ENCODE peak calls at places on chromosomes 6 and 20, in eight cellular contexts. One of them, this sample, is unnamed.

GRCh38 chr6:27795697-27796494 is 116.3 kb downstream of the OR2B2 start:
- DNase-seq in activated naive CD8-positive, alpha-beta T cell treated with anti-CD3 and anti-CD28 coated beads, Interleukin-2, amount 50 U/mL, for 24 hours: peak
- DNase-seq in B cell: peak
- DNase-seq in RWPE1: peak
- DNase-seq in EH: peak
- DNase-seq in tibial nerve: peak
- DNase-seq in heart right ventricle: peak
- DNase-seq in AML-193: peak
- DNase-seq in this sample: peak

GRCh38 chr6:25882066-25882496 is 8.0 kb upstream of the SLC17A3 start:
- DNase-seq in activated naive CD8-positive, alpha-beta T cell treated with anti-CD3 and anti-CD28 coated beads, Interleukin-2, amount 50 U/mL, for 24 hours: peak
- DNase-seq in B cell: no peak
- DNase-seq in RWPE1: no peak
- DNase-seq in EH: no peak
- DNase-seq in tibial nerve: no peak
- DNase-seq in heart right ventricle: peak
- DNase-seq in AML-193: peak
- DNase-seq in this sample: no peak

GRCh38 chr6:140366991-140367390 is 992.5 kb upstream of the CITED2 start:
- DNase-seq in activated naive CD8-positive, alpha-beta T cell treated with anti-CD3 and anti-CD28 coated beads, Interleukin-2, amount 50 U/mL, for 24 hours: no peak
- DNase-seq in B cell: no peak
- DNase-seq in RWPE1: peak
- DNase-seq in EH: peak
- DNase-seq in tibial nerve: no peak
- DNase-seq in heart right ventricle: no peak
- DNase-seq in AML-193: no peak
- DNase-seq in this sample: no peak

GRCh38 chr6:83873869-83874268 is 14.4 kb downstream of the CYB5R4 start:
- DNase-seq in activated naive CD8-positive, alpha-beta T cell treated with anti-CD3 and anti-CD28 coated beads, Interleukin-2, amount 50 U/mL, for 24 hours: no peak
- DNase-seq in B cell: no peak
- DNase-seq in RWPE1: no peak
- DNase-seq in EH: no peak
- DNase-seq in tibial nerve: no peak
- DNase-seq in heart right ventricle: no peak
- DNase-seq in AML-193: peak
- DNase-seq in this sample: no peak

GRCh38 chr6:7512320-7512719 is 29.2 kb upstream of the DSP start:
- DNase-seq in activated naive CD8-positive, alpha-beta T cell treated with anti-CD3 and anti-CD28 coated beads, Interleukin-2, amount 50 U/mL, for 24 hours: no peak
- DNase-seq in B cell: no peak
- DNase-seq in RWPE1: no peak
- DNase-seq in EH: no peak
- DNase-seq in tibial nerve: no peak
- DNase-seq in heart right ventricle: no peak
- DNase-seq in AML-193: no peak
- DNase-seq in this sample: no peak

GRCh38 chr6:37624606-37625574 is 72.8 kb downstream of the MDGA1 start:
- DNase-seq in activated naive CD8-positive, alpha-beta T cell treated with anti-CD3 and anti-CD28 coated beads, Interleukin-2, amount 50 U/mL, for 24 hours: peak
- DNase-seq in B cell: no peak
- DNase-seq in RWPE1: peak
- DNase-seq in EH: peak
- DNase-seq in tibial nerve: no peak
- DNase-seq in heart right ventricle: peak
- DNase-seq in AML-193: no peak
- DNase-seq in this sample: no peak

GRCh38 chr20:61535091-61535490 is 283.0 kb downstream of the CDH4 start:
- DNase-seq in activated naive CD8-positive, alpha-beta T cell treated with anti-CD3 and anti-CD28 coated beads, Interleukin-2, amount 50 U/mL, for 24 hours: no peak
- DNase-seq in B cell: no peak
- DNase-seq in RWPE1: no peak
- DNase-seq in EH: no peak
- DNase-seq in tibial nerve: no peak
- DNase-seq in heart right ventricle: no peak
- DNase-seq in AML-193: no peak
- DNase-seq in this sample: no peak

GRCh38 chr6:160248538-160248937 is 10.1 kb downstream of the SLC22A2 start:
- DNase-seq in activated naive CD8-positive, alpha-beta T cell treated with anti-CD3 and anti-CD28 coated beads, Interleukin-2, amount 50 U/mL, for 24 hours: no peak
- DNase-seq in B cell: no peak
- DNase-seq in RWPE1: peak
- DNase-seq in EH: no peak
- DNase-seq in tibial nerve: no peak
- DNase-seq in heart right ventricle: no peak
- DNase-seq in AML-193: no peak
- DNase-seq in this sample: no peak

GRCh38 chr6:22062807-22063408 is 233.9 kb downstream of the PRL start:
- DNase-seq in activated naive CD8-positive, alpha-beta T cell treated with anti-CD3 and anti-CD28 coated beads, Interleukin-2, amount 50 U/mL, for 24 hours: peak
- DNase-seq in B cell: peak
- DNase-seq in RWPE1: no peak
- DNase-seq in EH: no peak
- DNase-seq in tibial nerve: no peak
- DNase-seq in heart right ventricle: no peak
- DNase-seq in AML-193: no peak
- DNase-seq in this sample: peak

GRCh38 chr20:1830240-1830639 is 65.0 kb upstream of the SIRPA start:
- DNase-seq in activated naive CD8-positive, alpha-beta T cell treated with anti-CD3 and anti-CD28 coated beads, Interleukin-2, amount 50 U/mL, for 24 hours: no peak
- DNase-seq in B cell: no peak
- DNase-seq in RWPE1: peak
- DNase-seq in EH: peak
- DNase-seq in tibial nerve: no peak
- DNase-seq in heart right ventricle: peak
- DNase-seq in AML-193: no peak
- DNase-seq in this sample: no peak

GRCh38 chr6:83127976-83128375 is 60.5 kb downstream of the DOP1A start:
- DNase-seq in activated naive CD8-positive, alpha-beta T cell treated with anti-CD3 and anti-CD28 coated beads, Interleukin-2, amount 50 U/mL, for 24 hours: no peak
- DNase-seq in B cell: no peak
- DNase-seq in RWPE1: no peak
- DNase-seq in EH: peak
- DNase-seq in tibial nerve: no peak
- DNase-seq in heart right ventricle: no peak
- DNase-seq in AML-193: no peak
- DNase-seq in this sample: no peak

GRCh38 chr6:150719099-150719767 is 119.5 kb downstream of the PLEKHG1 start:
- DNase-seq in activated naive CD8-positive, alpha-beta T cell treated with anti-CD3 and anti-CD28 coated beads, Interleukin-2, amount 50 U/mL, for 24 hours: no peak
- DNase-seq in B cell: no peak
- DNase-seq in RWPE1: no peak
- DNase-seq in EH: no peak
- DNase-seq in tibial nerve: no peak
- DNase-seq in heart right ventricle: no peak
- DNase-seq in AML-193: no peak
- DNase-seq in this sample: no peak

GRCh38 chr20:46253391-46253790 is 54.9 kb downstream of the CDH22 start:
- DNase-seq in activated naive CD8-positive, alpha-beta T cell treated with anti-CD3 and anti-CD28 coated beads, Interleukin-2, amount 50 U/mL, for 24 hours: no peak
- DNase-seq in B cell: no peak
- DNase-seq in RWPE1: peak
- DNase-seq in EH: peak
- DNase-seq in tibial nerve: no peak
- DNase-seq in heart right ventricle: no peak
- DNase-seq in AML-193: no peak
- DNase-seq in this sample: no peak

GRCh38 chr6:11434565-11435326 is 102.8 kb upstream of the TMEM170B start:
- DNase-seq in activated naive CD8-positive, alpha-beta T cell treated with anti-CD3 and anti-CD28 coated beads, Interleukin-2, amount 50 U/mL, for 24 hours: no peak
- DNase-seq in B cell: no peak
- DNase-seq in RWPE1: peak
- DNase-seq in EH: peak
- DNase-seq in tibial nerve: peak
- DNase-seq in heart right ventricle: no peak
- DNase-seq in AML-193: peak
- DNase-seq in this sample: no peak

GRCh38 chr20:50138120-50138478 is 15.4 kb downstream of the PEDS1 start:
- DNase-seq in activated naive CD8-positive, alpha-beta T cell treated with anti-CD3 and anti-CD28 coated beads, Interleukin-2, amount 50 U/mL, for 24 hours: no peak
- DNase-seq in B cell: no peak
- DNase-seq in RWPE1: no peak
- DNase-seq in EH: no peak
- DNase-seq in tibial nerve: no peak
- DNase-seq in heart right ventricle: no peak
- DNase-seq in AML-193: no peak
- DNase-seq in this sample: no peak

GRCh38 chr20:20992274-20992673 is 113.9 kb downstream of the LINC00237 start:
- DNase-seq in activated naive CD8-positive, alpha-beta T cell treated with anti-CD3 and anti-CD28 coated beads, Interleukin-2, amount 50 U/mL, for 24 hours: no peak
- DNase-seq in B cell: no peak
- DNase-seq in RWPE1: no peak
- DNase-seq in EH: no peak
- DNase-seq in tibial nerve: no peak
- DNase-seq in heart right ventricle: no peak
- DNase-seq in AML-193: no peak
- DNase-seq in this sample: no peak

GRCh38 chr6:2188856-2189384 is 56.5 kb downstream of the GMDS start:
- DNase-seq in activated naive CD8-positive, alpha-beta T cell treated with anti-CD3 and anti-CD28 coated beads, Interleukin-2, amount 50 U/mL, for 24 hours: no peak
- DNase-seq in B cell: no peak
- DNase-seq in RWPE1: no peak
- DNase-seq in EH: no peak
- DNase-seq in tibial nerve: no peak
- DNase-seq in heart right ventricle: no peak
- DNase-seq in AML-193: no peak
- DNase-seq in this sample: no peak

GRCh38 chr20:44097521-44098255 is 89.3 kb downstream of the JPH2 start:
- DNase-seq in activated naive CD8-positive, alpha-beta T cell treated with anti-CD3 and anti-CD28 coated beads, Interleukin-2, amount 50 U/mL, for 24 hours: no peak
- DNase-seq in B cell: peak
- DNase-seq in RWPE1: no peak
- DNase-seq in EH: no peak
- DNase-seq in tibial nerve: no peak
- DNase-seq in heart right ventricle: no peak
- DNase-seq in AML-193: no peak
- DNase-seq in this sample: no peak

GRCh38 chr6:159249150-159249549 is 80.0 kb downstream of the FNDC1 start:
- DNase-seq in activated naive CD8-positive, alpha-beta T cell treated with anti-CD3 and anti-CD28 coated beads, Interleukin-2, amount 50 U/mL, for 24 hours: no peak
- DNase-seq in B cell: no peak
- DNase-seq in RWPE1: no peak
- DNase-seq in EH: no peak
- DNase-seq in tibial nerve: no peak
- DNase-seq in heart right ventricle: no peak
- DNase-seq in AML-193: no peak
- DNase-seq in this sample: no peak

GRCh38 chr6:116840091-116840490 is 11.2 kb upstream of the GPRC6A start:
- DNase-seq in activated naive CD8-positive, alpha-beta T cell treated with anti-CD3 and anti-CD28 coated beads, Interleukin-2, amount 50 U/mL, for 24 hours: no peak
- DNase-seq in B cell: no peak
- DNase-seq in RWPE1: peak
- DNase-seq in EH: peak
- DNase-seq in tibial nerve: no peak
- DNase-seq in heart right ventricle: no peak
- DNase-seq in AML-193: no peak
- DNase-seq in this sample: no peak

GRCh38 chr20:58177799-58178198 is 50.7 kb downstream of the ANKRD60 start:
- DNase-seq in activated naive CD8-positive, alpha-beta T cell treated with anti-CD3 and anti-CD28 coated beads, Interleukin-2, amount 50 U/mL, for 24 hours: no peak
- DNase-seq in B cell: no peak
- DNase-seq in RWPE1: no peak
- DNase-seq in EH: no peak
- DNase-seq in tibial nerve: no peak
- DNase-seq in heart right ventricle: no peak
- DNase-seq in AML-193: no peak
- DNase-seq in this sample: no peak

GRCh38 chr6:169839898-169840631 is 88.6 kb downstream of the ERMARD start:
- DNase-seq in activated naive CD8-positive, alpha-beta T cell treated with anti-CD3 and anti-CD28 coated beads, Interleukin-2, amount 50 U/mL, for 24 hours: no peak
- DNase-seq in B cell: no peak
- DNase-seq in RWPE1: no peak
- DNase-seq in EH: no peak
- DNase-seq in tibial nerve: no peak
- DNase-seq in heart right ventricle: no peak
- DNase-seq in AML-193: no peak
- DNase-seq in this sample: no peak

GRCh38 chr20:32877507-32877906 is 18.8 kb downstream of the EFCAB8 start:
- DNase-seq in activated naive CD8-positive, alpha-beta T cell treated with anti-CD3 and anti-CD28 coated beads, Interleukin-2, amount 50 U/mL, for 24 hours: no peak
- DNase-seq in B cell: no peak
- DNase-seq in RWPE1: no peak
- DNase-seq in EH: peak
- DNase-seq in tibial nerve: no peak
- DNase-seq in heart right ventricle: no peak
- DNase-seq in AML-193: no peak
- DNase-seq in this sample: no peak

GRCh38 chr6:998551-998950 is 305.6 kb upstream of the EXOC2 start:
- DNase-seq in activated naive CD8-positive, alpha-beta T cell treated with anti-CD3 and anti-CD28 coated beads, Interleukin-2, amount 50 U/mL, for 24 hours: no peak
- DNase-seq in B cell: no peak
- DNase-seq in RWPE1: no peak
- DNase-seq in EH: no peak
- DNase-seq in tibial nerve: no peak
- DNase-seq in heart right ventricle: no peak
- DNase-seq in AML-193: no peak
- DNase-seq in this sample: no peak

GRCh38 chr6:144659202-144659731 is 374.1 kb downstream of the UTRN start:
- DNase-seq in activated naive CD8-positive, alpha-beta T cell treated with anti-CD3 and anti-CD28 coated beads, Interleukin-2, amount 50 U/mL, for 24 hours: no peak
- DNase-seq in B cell: no peak
- DNase-seq in RWPE1: no peak
- DNase-seq in EH: peak
- DNase-seq in tibial nerve: peak
- DNase-seq in heart right ventricle: peak
- DNase-seq in AML-193: peak
- DNase-seq in this sample: no peak

GRCh38 chr20:45039470-45039811 is 61.5 kb downstream of the KCNS1 start:
- DNase-seq in activated naive CD8-positive, alpha-beta T cell treated with anti-CD3 and anti-CD28 coated beads, Interleukin-2, amount 50 U/mL, for 24 hours: no peak
- DNase-seq in B cell: no peak
- DNase-seq in RWPE1: no peak
- DNase-seq in EH: no peak
- DNase-seq in tibial nerve: no peak
- DNase-seq in heart right ventricle: no peak
- DNase-seq in AML-193: peak
- DNase-seq in this sample: no peak

GRCh38 chr6:149694926-149695325 is 23.0 kb downstream of the LATS1 start:
- DNase-seq in activated naive CD8-positive, alpha-beta T cell treated with anti-CD3 and anti-CD28 coated beads, Interleukin-2, amount 50 U/mL, for 24 hours: no peak
- DNase-seq in B cell: no peak
- DNase-seq in RWPE1: no peak
- DNase-seq in EH: no peak
- DNase-seq in tibial nerve: no peak
- DNase-seq in heart right ventricle: no peak
- DNase-seq in AML-193: no peak
- DNase-seq in this sample: no peak

GRCh38 chr6:93789532-93789931 is 370.2 kb upstream of the EPHA7 start:
- DNase-seq in activated naive CD8-positive, alpha-beta T cell treated with anti-CD3 and anti-CD28 coated beads, Interleukin-2, amount 50 U/mL, for 24 hours: no peak
- DNase-seq in B cell: no peak
- DNase-seq in RWPE1: no peak
- DNase-seq in EH: no peak
- DNase-seq in tibial nerve: no peak
- DNase-seq in heart right ventricle: no peak
- DNase-seq in AML-193: no peak
- DNase-seq in this sample: no peak

GRCh38 chr6:40036186-40036585 is 101.9 kb upstream of the MOCS1 start:
- DNase-seq in activated naive CD8-positive, alpha-beta T cell treated with anti-CD3 and anti-CD28 coated beads, Interleukin-2, amount 50 U/mL, for 24 hours: no peak
- DNase-seq in B cell: no peak
- DNase-seq in RWPE1: no peak
- DNase-seq in EH: no peak
- DNase-seq in tibial nerve: no peak
- DNase-seq in heart right ventricle: no peak
- DNase-seq in AML-193: no peak
- DNase-seq in this sample: no peak

GRCh38 chr6:138162104-138162946 is 586 bp downstream of the ARFGEF3 start:
- DNase-seq in activated naive CD8-positive, alpha-beta T cell treated with anti-CD3 and anti-CD28 coated beads, Interleukin-2, amount 50 U/mL, for 24 hours: no peak
- DNase-seq in B cell: no peak
- DNase-seq in RWPE1: no peak
- DNase-seq in EH: peak
- DNase-seq in tibial nerve: no peak
- DNase-seq in heart right ventricle: no peak
- DNase-seq in AML-193: no peak
- DNase-seq in this sample: no peak

GRCh38 chr20:56801991-56802740 is 173.1 kb downstream of the TFAP2C start:
- DNase-seq in activated naive CD8-positive, alpha-beta T cell treated with anti-CD3 and anti-CD28 coated beads, Interleukin-2, amount 50 U/mL, for 24 hours: no peak
- DNase-seq in B cell: no peak
- DNase-seq in RWPE1: no peak
- DNase-seq in EH: peak
- DNase-seq in tibial nerve: no peak
- DNase-seq in heart right ventricle: no peak
- DNase-seq in AML-193: no peak
- DNase-seq in this sample: no peak

GRCh38 chr6:143110572-143110971 is 49.9 kb downstream of the AIG1 start:
- DNase-seq in activated naive CD8-positive, alpha-beta T cell treated with anti-CD3 and anti-CD28 coated beads, Interleukin-2, amount 50 U/mL, for 24 hours: no peak
- DNase-seq in B cell: no peak
- DNase-seq in RWPE1: no peak
- DNase-seq in EH: peak
- DNase-seq in tibial nerve: no peak
- DNase-seq in heart right ventricle: no peak
- DNase-seq in AML-193: no peak
- DNase-seq in this sample: no peak

GRCh38 chr20:5073154-5074049 is 46.4 kb downstream of the PCNA start:
- DNase-seq in activated naive CD8-positive, alpha-beta T cell treated with anti-CD3 and anti-CD28 coated beads, Interleukin-2, amount 50 U/mL, for 24 hours: no peak
- DNase-seq in B cell: no peak
- DNase-seq in RWPE1: peak
- DNase-seq in EH: peak
- DNase-seq in tibial nerve: peak
- DNase-seq in heart right ventricle: peak
- DNase-seq in AML-193: peak
- DNase-seq in this sample: peak

GRCh38 chr20:47356220-47356525 is 326 bp downstream of the ZMYND8 start:
- DNase-seq in activated naive CD8-positive, alpha-beta T cell treated with anti-CD3 and anti-CD28 coated beads, Interleukin-2, amount 50 U/mL, for 24 hours: no peak
- DNase-seq in B cell: no peak
- DNase-seq in RWPE1: no peak
- DNase-seq in EH: no peak
- DNase-seq in tibial nerve: no peak
- DNase-seq in heart right ventricle: no peak
- DNase-seq in AML-193: no peak
- DNase-seq in this sample: no peak

This sample was measured in GDM1.